ENCODE peak calls at places on chromosome 16, in nine cellular contexts. R is body of pancreas, B is A549, T is upper lobe of left lung, D is lower leg skin, Z is sigmoid colon, A is heart left ventricle, Y is right lobe of liver, W is adrenal gland. E is an unnamed sample.
A peak's percentile ranks its signal among the peaks of the same experiment; 100 is the strongest.

GRCh38 chr16:21104124-21104860 is 46.4 kb downstream of the DNAH3 start:
- DNase-seq in D (no peak), A (no peak), T (no peak), W (no peak), Z (no peak), R (no peak), Y (no peak), B (no peak), E (no peak)

GRCh38 chr16:27441998-27442397 is 40.0 kb downstream of the IL21R start:
- DNase-seq in W (peak; percentile 5), T (no peak), Z (peak; percentile 12), D (no peak), B (no peak), R (no peak), Y (no peak), A (no peak), E (no peak)

GRCh38 chr16:19512297-19512696 is 9.6 kb downstream of the GDE1 start:
- DNase-seq in Z (no peak), R (no peak), D (no peak), A (no peak), T (no peak), W (no peak), B (no peak), Y (no peak), E (no peak)

GRCh38 chr16:88836791-88837190 is 20.0 kb downstream of the GALNS start:
- DNase-seq in D (no peak), Y (no peak), B (no peak), R (no peak), T (peak; percentile 51), Z (no peak), A (no peak), W (no peak), E (no peak)

GRCh38 chr16:58499615-58500328 is at the start of gene NDRG4:
- DNase-seq in T (peak; percentile 53), W (peak; percentile 79), D (no peak), B (peak; percentile 91), Y (no peak), Z (peak; percentile 75), A (peak; percentile 79), R (peak; percentile 43), E (peak; percentile 71)

GRCh38 chr16:58882292-58882691 is 148.2 kb upstream of the GOT2 start:
- DNase-seq in Z (no peak), D (no peak), W (no peak), B (no peak), Y (no peak), A (no peak), T (no peak), R (peak; percentile 16), E (no peak)

GRCh38 chr16:56970934-56971767 is 9.4 kb downstream of the CETP start:
- DNase-seq in Y (no peak), W (no peak), T (no peak), D (no peak), R (no peak), A (no peak), B (no peak), Z (no peak), E (no peak)

GRCh38 chr16:71557954-71558582 is 18.8 kb downstream of the TAT start:
- DNase-seq in R (no peak), B (no peak), Z (no peak), W (no peak), T (no peak), A (no peak), Y (no peak), D (no peak), E (no peak)

GRCh38 chr16:67399218-67399733 is 6.0 kb upstream of the TPPP3 start:
- DNase-seq in R (peak; percentile 38), A (peak; percentile 65), Y (no peak), B (peak; percentile 37), T (peak; percentile 95), W (peak; percentile 32), D (no peak), Z (no peak), E (peak; percentile 53)

GRCh38 chr16:29814592-29814991 is 1.4 kb upstream of the PAGR1 start:
- DNase-seq in T (no peak), Y (no peak), W (no peak), D (no peak), R (no peak), Z (no peak), A (no peak), B (no peak), E (no peak)

GRCh38 chr16:80689487-80689886 is 114.9 kb downstream of the CDYL2 start:
- DNase-seq in D (no peak), Y (no peak), T (no peak), R (no peak), Z (no peak), B (no peak), W (no peak), A (no peak), E (no peak)

GRCh38 chr16:56869513-56870270 is 4.7 kb downstream of the SLC12A3 start:
- DNase-seq in R (no peak), Y (no peak), Z (no peak), W (no peak), B (peak; percentile 80), D (no peak), A (no peak), T (peak; percentile 72), E (no peak)

GRCh38 chr16:31441956-31442355 is 633 bp downstream of the ZNF843 start:
- DNase-seq in D (no peak), Y (no peak), R (no peak), T (peak; percentile 81), B (no peak), W (no peak), A (peak; percentile 29), Z (peak; percentile 69), E (no peak)
- H3K4me3 ChIP-seq in D (no peak overlapping the region), Y (peak overlapping the region; percentile 78), R (peak overlapping the region; percentile 41), T (peak overlapping the region; percentile 83), B (peak overlapping the region; percentile 58), W (peak overlapping the region; percentile 77), A (peak overlapping the region; percentile 72), Z (peak overlapping the region; percentile 63), E (peak overlapping the region; percentile 70)

DNA sequence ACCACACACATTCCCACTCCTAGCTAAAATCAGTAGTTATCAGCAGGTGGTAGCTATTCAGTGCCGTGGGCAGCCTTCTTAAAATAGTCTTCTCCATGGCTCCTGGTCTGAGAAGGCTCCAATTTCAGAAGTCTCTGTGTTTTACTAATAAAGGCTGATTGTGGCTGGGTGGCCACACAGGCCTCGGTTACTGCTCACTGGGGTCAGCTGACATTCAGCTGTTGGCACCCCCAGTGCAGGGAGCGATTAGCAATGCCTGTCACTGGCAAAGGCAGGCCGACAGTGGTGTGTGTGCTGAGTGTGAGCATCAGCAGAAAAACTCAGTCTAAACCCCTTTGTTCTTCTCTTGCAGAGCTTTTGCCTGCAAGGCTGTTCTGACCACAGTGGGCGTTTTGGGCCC is 16.6 kb upstream of the DBNDD1 start:
- DNase-seq in Z (no peak), T (no peak), D (no peak), W (no peak), B (no peak), A (no peak), Y (no peak), R (no peak), E (no peak)
- TF ChIP-seq POLR2A in Z (no peak), T (no peak), D (no peak), W (no peak), B (no peak), A (no peak), Y (no peak), R (no peak), E (no peak)

GRCh38 chr16:47308601-47309000 is 152.3 kb downstream of the ITFG1 start:
- DNase-seq in Y (no peak), A (no peak), W (no peak), Z (no peak), T (no peak), R (no peak), B (no peak), D (no peak), E (no peak)
- TF ChIP-seq CTCF in Y (no peak), A (no peak), W (no peak), Z (no peak), T (no peak), R (no peak), B (no peak), D (no peak), E (no peak)

GRCh38 chr16:10578474-10579316 is 1.7 kb downstream of the EMP2 start:
- DNase-seq in B (no peak), D (no peak), Z (no peak), Y (no peak), A (peak; percentile 66), R (no peak), W (no peak), T (peak; percentile 71), E (no peak)
- H3K4me3 ChIP-seq in B (no peak overlapping the region), D (no peak overlapping the region), Z (peak overlapping the region; percentile 97), Y (no peak overlapping the region), A (peak overlapping the region; percentile 78), R (no peak overlapping the region), W (peak overlapping the region; percentile 77), T (peak overlapping the region; percentile 81), E (no peak overlapping the region)